ENCODE peak calls at places on chromosomes 2 and 18, in nine cellular contexts. G, Q, C, E, Z, M, L, X and H are unnamed samples.

GRCh38 chr2:14720319-14720718 is 87.8 kb downstream of the LRATD1 start:
- DNase-seq in G (no peak), Z (no peak), X (no peak), C (no peak), L (no peak), E (no peak), Q (no peak), M (peak), H (no peak)

GRCh38 chr2:224584768-224585204 is 377 bp downstream of the CUL3 start:
- DNase-seq in Z (peak), C (no peak), L (peak), X (peak), E (peak), Q (no peak), G (peak), M (peak), H (no peak)

GRCh38 chr18:76573325-76574025 is 78.4 kb upstream of the ZNF516 start:
- DNase-seq in G (no peak), Q (no peak), X (no peak), L (no peak), Z (no peak), C (no peak), E (no peak), M (peak), H (no peak)

GRCh38 chr18:48934708-48935432 is 15.9 kb downstream of the SMAD7 start:
- DNase-seq in G (no peak), M (no peak), Z (no peak), Q (no peak), E (no peak), L (no peak), X (no peak), C (no peak), H (no peak)

GRCh38 chr2:237227190-237227988 is 141.7 kb downstream of the COPS8 start:
- DNase-seq in G (no peak), Q (no peak), L (no peak), M (peak), X (no peak), Z (no peak), E (no peak), C (peak), H (peak)

GRCh38 chr2:142088058-142088568 is 42.7 kb downstream of the LRP1B start:
- DNase-seq in Z (no peak), X (no peak), G (no peak), L (no peak), E (no peak), M (no peak), C (no peak), Q (no peak), H (no peak)

GRCh38 chr2:44753552-44754285 is 187.8 kb upstream of the SIX3 start:
- DNase-seq in Q (no peak), G (no peak), E (no peak), M (peak), C (no peak), X (no peak), L (no peak), Z (no peak), H (no peak)

GRCh38 chr2:39837856-39838453 is 58.9 kb upstream of the THUMPD2 start:
- DNase-seq in L (no peak), E (no peak), M (peak), Q (no peak), G (no peak), X (no peak), Z (no peak), C (peak), H (no peak)

GRCh38 chr2:69945900-69946299 is 15.5 kb downstream of the ASPRV1 start:
- DNase-seq in Q (no peak), G (no peak), M (no peak), E (no peak), C (no peak), X (no peak), L (no peak), Z (no peak), H (no peak)

GRCh38 chr18:76913583-76913982 is 91.2 kb downstream of the ZNF236 start:
- DNase-seq in E (no peak), L (no peak), Q (no peak), G (no peak), Z (no peak), M (no peak), C (no peak), X (no peak), H (no peak)

GRCh38 chr2:40036241-40036640 is 257.2 kb upstream of the THUMPD2 start:
- DNase-seq in C (no peak), M (no peak), E (no peak), L (no peak), X (no peak), Q (no peak), Z (no peak), G (no peak), H (no peak)